ENCODE peak calls at places on chromosomes 11 and 22, in ten cellular contexts. E is IMR-90, V is gastrocnemius medialis, R is astrocyte of the spinal cord, D is HL-60, U is foreskin fibroblast, S is heart right ventricle, F is lung, B is A549, T is neural progenitor cell. N is an unnamed sample.

GRCh38 chr11:107042748-107043147 is 24.5 kb upstream of the GUCY1A2 start:
- DNase-seq in E (no peak), R (no peak), D (no peak), V (no peak), F (no peak), U (no peak), T (no peak), B (no peak), S (no peak), N (no peak)

GRCh38 chr11:128365044-128365443 is 222.3 kb downstream of the ETS1 start:
- DNase-seq in U (peak; percentile 60), R (peak; percentile 72), F (no peak), D (no peak), T (peak; percentile 51), S (no peak), V (no peak), E (peak; percentile 85), B (peak; percentile 9), N (no peak)

GRCh38 chr22:27032121-27032761 is 374.9 kb downstream of the MIAT start:
- DNase-seq in R (peak; percentile 17), E (no peak), D (no peak), U (no peak), V (no peak), F (no peak), T (peak; percentile 11), B (no peak), S (no peak), N (no peak)

GRCh38 chr22:31344369-31345330 is 1.5 kb downstream of the PATZ1 start:
- DNase-seq in B (no peak), S (peak; percentile 19), V (no peak), E (peak; percentile 57), U (peak; percentile 55), D (peak; percentile 54), T (peak; percentile 9), R (peak; percentile 61), F (peak; percentile 39), N (peak; percentile 63)

GRCh38 chr11:128476729-128477128 is 110.6 kb downstream of the ETS1 start:
- DNase-seq in S (no peak), F (peak; percentile 43), T (no peak), V (no peak), D (no peak), R (no peak), E (no peak), U (no peak), B (no peak), N (no peak)

GRCh38 chr11:46250071-46251052 is 27.1 kb upstream of the CREB3L1 start:
- DNase-seq in F (no peak), S (no peak), V (no peak), U (no peak), T (no peak), B (no peak), D (no peak), R (peak; percentile 29), E (peak; percentile 70), N (no peak)

GRCh38 chr22:25696763-25697710 is 45.0 kb upstream of the MYO18B start:
- DNase-seq in V (no peak), B (no peak), U (no peak), E (no peak), T (no peak), R (peak; percentile 7), S (no peak), F (no peak), D (no peak), N (no peak)

GRCh38 chr11:71483689-71484088 is 30.7 kb downstream of the NADSYN1 start:
- DNase-seq in V (no peak), D (no peak), R (no peak), F (no peak), E (no peak), U (no peak), S (no peak), T (no peak), B (no peak), N (no peak)

GRCh38 chr22:49064836-49065235 is 762.8 kb downstream of the BRD1 start:
- DNase-seq in V (no peak), S (no peak), R (no peak), E (no peak), F (no peak), U (no peak), B (no peak), D (no peak), T (no peak), N (no peak)

GRCh38 chr11:46075168-46075567 is 46.1 kb downstream of the PHF21A start:
- DNase-seq in R (peak; percentile 81), B (no peak), S (no peak), F (no peak), T (no peak), U (peak; percentile 29), E (peak; percentile 84), D (no peak), V (no peak), N (no peak)

GRCh38 chr11:46889689-46890475 is 28.5 kb downstream of the LRP4 start:
- DNase-seq in R (peak; percentile 70), B (peak; percentile 75), D (peak; percentile 78), S (peak; percentile 76), U (peak; percentile 46), T (peak; percentile 82), F (peak; percentile 74), V (peak; percentile 35), E (peak; percentile 73), N (peak; percentile 28)

GRCh38 chr11:62132689-62133293 is 9.0 kb downstream of the INCENP start:
- DNase-seq in S (no peak), B (no peak), V (no peak), U (no peak), D (no peak), E (no peak), T (no peak), R (no peak), F (no peak), N (no peak)

GRCh38 chr11:114277637-114278341 is 18.4 kb upstream of the NNMT start:
- DNase-seq in D (no peak), E (no peak), R (no peak), U (no peak), V (no peak), F (no peak), T (no peak), S (no peak), B (no peak), N (no peak)
- H3K4me3 ChIP-seq in D (no peak overlapping the region), E (no peak overlapping the region), R (no peak overlapping the region), U (no peak overlapping the region), V (no peak overlapping the region), F (no peak overlapping the region), T (no peak overlapping the region), S (no peak overlapping the region), B (no peak overlapping the region), N (no peak overlapping the region)

GRCh38 chr22:38943181-38943580 is 14.2 kb upstream of the APOBEC3A start:
- DNase-seq in E (no peak), R (no peak), U (no peak), T (peak; percentile 10), D (peak; percentile 68), F (no peak), S (no peak), B (no peak), V (no peak), N (no peak)
- TF ChIP-seq CTCF in E (no peak), R (no peak), U (no peak), T (no peak), D (no peak), F (no peak), S (no peak), B (no peak), V (no peak), N (peak; percentile 32)

GRCh38 chr11:12380565-12381325 is 3.4 kb downstream of the PARVA start:
- DNase-seq in V (no peak), E (no peak), B (no peak), R (no peak), S (no peak), U (no peak), D (no peak), F (no peak), T (no peak), N (no peak)

GRCh38 chr11:12377106-12377823 is at the start of gene PARVA:
- DNase-seq in V (no peak), F (peak; percentile 65), B (peak; percentile 78), D (no peak), S (peak; percentile 70), R (peak; percentile 78), T (peak; percentile 93), U (peak; percentile 81), E (peak; percentile 81), N (no peak)

GRCh38 chr11:12381875-12382274 is 4.5 kb downstream of the PARVA start:
- DNase-seq in U (no peak), B (no peak), D (no peak), E (no peak), T (no peak), S (no peak), F (no peak), R (no peak), V (no peak), N (no peak)

GRCh38 chr11:12376259-12376971 is 956 bp upstream of the PARVA start:
- DNase-seq in B (no peak), E (peak; percentile 91), U (peak; percentile 65), D (no peak), T (peak; percentile 18), V (peak; percentile 49), S (peak; percentile 69), R (peak; percentile 74), F (no peak), N (no peak)

DNA sequence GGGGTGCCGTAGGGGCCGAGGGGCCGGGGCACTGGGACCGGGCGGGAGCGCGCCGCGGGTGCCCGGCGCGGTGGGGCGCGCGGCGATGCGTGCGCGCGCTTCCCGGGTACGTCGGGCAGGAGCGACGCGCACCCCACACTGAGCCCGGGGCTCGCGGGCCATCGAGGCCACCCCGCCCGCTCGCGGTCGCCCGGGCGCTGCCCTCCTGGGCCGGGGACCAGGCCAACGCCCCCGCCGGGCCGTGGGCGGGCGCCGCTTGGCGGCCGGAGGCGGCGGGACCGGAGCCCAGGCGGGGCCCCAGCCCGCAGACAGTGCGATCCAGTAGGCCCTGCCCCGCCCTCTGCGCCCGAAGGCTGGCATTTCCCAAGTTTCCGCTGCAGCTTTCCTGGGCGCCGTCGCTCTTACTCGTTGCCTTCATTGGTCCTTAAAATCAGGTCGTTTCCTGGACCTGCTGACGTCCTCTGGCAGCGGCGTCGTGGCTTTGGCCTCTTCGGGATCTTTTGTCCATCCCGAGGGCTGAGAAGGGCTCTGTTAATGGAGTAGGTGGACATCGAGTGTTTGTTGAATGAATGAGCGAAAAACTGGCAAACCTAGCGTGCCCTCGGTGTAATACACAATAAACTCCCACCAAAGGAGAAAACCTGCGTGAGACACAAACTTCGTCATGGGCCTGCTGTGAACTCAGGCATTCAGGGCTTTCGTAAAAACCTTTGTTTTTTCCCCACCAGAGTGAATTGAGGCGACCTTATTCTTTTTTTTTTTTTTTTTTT is 638 bp downstream of the PARVA start:
- DNase-seq in B (peak; percentile 88), V (peak; percentile 21), U (peak; percentile 79), E (peak; percentile 71), F (peak; percentile 77), R (peak; percentile 79), T (peak; percentile 90), S (peak; percentile 51), D (no peak), N (no peak)
- H3K4me3 ChIP-seq in B (peak overlapping the region; percentile 59), V (peak overlapping the region; percentile 58), U (peak overlapping the region; percentile 75), E (peak overlapping the region; percentile 96), F (peak overlapping the region; percentile 52), R (peak overlapping the region; percentile 62), T (peak overlapping the region; percentile 90), S (peak overlapping the region; percentile 97), D (no peak overlapping the region), N (no peak overlapping the region)

DNA sequence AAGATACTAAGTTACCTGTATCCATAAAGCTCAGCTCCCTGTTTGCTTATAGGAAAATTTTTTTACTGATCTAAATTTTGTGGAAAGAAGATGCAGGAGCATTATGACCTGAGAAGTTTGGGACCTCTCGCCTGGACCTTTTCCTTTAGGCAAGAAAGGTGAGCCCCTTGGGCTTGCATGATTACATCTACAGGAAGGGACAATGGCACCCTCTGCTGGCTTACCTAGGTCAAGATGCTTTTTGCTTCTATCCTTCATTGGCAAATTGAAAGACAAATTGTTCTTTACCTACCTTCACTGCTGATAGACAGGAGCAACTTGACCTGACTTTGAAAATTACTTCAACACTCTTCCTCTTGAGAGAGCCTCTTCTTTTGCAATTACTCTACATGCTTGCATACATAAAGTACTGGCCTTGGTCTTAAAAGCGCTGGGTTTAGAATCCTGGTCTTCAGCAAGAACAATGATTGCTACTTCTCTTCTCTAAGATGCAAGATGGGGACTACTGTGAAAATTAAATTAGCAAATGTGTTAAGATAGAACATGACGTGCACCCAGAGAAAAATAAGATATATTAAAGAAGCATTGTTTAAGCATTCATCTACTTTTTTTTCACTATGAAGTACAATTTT is 147.2 kb downstream of the TRPC6 start:
- DNase-seq in D (peak; percentile 6), E (peak; percentile 49), U (no peak), F (no peak), V (no peak), R (peak; percentile 47), B (peak; percentile 54), T (peak; percentile 76), S (peak; percentile 17), N (no peak)
- TF ChIP-seq CTCF in D (peak; percentile 48), E (peak; percentile 63), U (peak; percentile 77), F (peak; percentile 12), V (peak; percentile 50), R (peak; percentile 81), B (peak; percentile 64), T (peak; percentile 81), S (peak; percentile 73), N (peak; percentile 67)